ENCODE peak calls at places on chromosomes 6 and 20, in five cellular contexts. One of them, this sample, is unnamed.

GRCh38 chr6:30154709-30155521 is 6.1 kb downstream of the TRIM10 start:
- DNase-seq in GOT3: peak; percentile 23
- DNase-seq in GM19239: no peak
- DNase-seq in SK-MEL-5: peak; percentile 11
- DNase-seq in heart left ventricle: no peak
- DNase-seq in this sample: no peak

GRCh38 chr6:89368107-89368506 is 15.6 kb upstream of the UBE2J1 start:
- DNase-seq in heart left ventricle: peak; percentile 69
- DNase-seq in SK-MEL-5: peak; percentile 65
- DNase-seq in GOT3: no peak
- DNase-seq in GM19239: no peak
- DNase-seq in this sample: no peak

GRCh38 chr20:44805991-44806729 is 4.2 kb downstream of the RIMS4 start:
- DNase-seq in GOT3: no peak
- DNase-seq in SK-MEL-5: peak; percentile 18
- DNase-seq in heart left ventricle: peak; percentile 26
- DNase-seq in GM19239: no peak
- DNase-seq in this sample: no peak

GRCh38 chr6:111846511-111847409 is 26.5 kb downstream of the FYN start:
- DNase-seq in heart left ventricle: peak; percentile 82
- DNase-seq in GM19239: no peak
- DNase-seq in GOT3: no peak
- DNase-seq in SK-MEL-5: no peak
- DNase-seq in this sample: no peak

GRCh38 chr6:35776364-35777215 is at the start of gene CLPSL2:
- DNase-seq in SK-MEL-5: no peak
- DNase-seq in GOT3: no peak
- DNase-seq in GM19239: no peak
- DNase-seq in heart left ventricle: no peak
- DNase-seq in this sample: no peak

GRCh38 chr6:102114402-102114801 is 720.9 kb downstream of the GRIK2 start:
- DNase-seq in heart left ventricle: no peak
- DNase-seq in GOT3: no peak
- DNase-seq in GM19239: no peak
- DNase-seq in SK-MEL-5: peak; percentile 37
- DNase-seq in this sample: no peak

GRCh38 chr6:133973109-133973971 is 20.3 kb downstream of the TBPL1 start:
- DNase-seq in heart left ventricle: no peak
- DNase-seq in GOT3: no peak
- DNase-seq in SK-MEL-5: peak; percentile 68
- DNase-seq in GM19239: no peak
- DNase-seq in this sample: no peak

GRCh38 chr6:56683882-56684281 is 41.2 kb upstream of the DST start:
- DNase-seq in GM19239: no peak
- DNase-seq in GOT3: no peak
- DNase-seq in SK-MEL-5: no peak
- DNase-seq in heart left ventricle: no peak
- DNase-seq in this sample: no peak

GRCh38 chr6:99603421-99604160 is 3.0 kb upstream of the PRDM13 start:
- DNase-seq in GOT3: no peak
- DNase-seq in heart left ventricle: no peak
- DNase-seq in SK-MEL-5: no peak
- DNase-seq in GM19239: no peak
- DNase-seq in this sample: no peak

GRCh38 chr6:3293271-3294155 is 34.8 kb downstream of the PSMG4 start:
- DNase-seq in SK-MEL-5: no peak
- DNase-seq in GOT3: no peak
- DNase-seq in GM19239: no peak
- DNase-seq in heart left ventricle: peak; percentile 18
- DNase-seq in this sample: no peak

GRCh38 chr20:889110-889509 is 27.0 kb downstream of the ANGPT4 start:
- DNase-seq in GM19239: no peak
- DNase-seq in heart left ventricle: no peak
- DNase-seq in GOT3: no peak
- DNase-seq in SK-MEL-5: no peak
- DNase-seq in this sample: no peak

GRCh38 chr6:39228111-39228971 is 934 bp downstream of the KCNK5 start:
- DNase-seq in heart left ventricle: no peak
- DNase-seq in SK-MEL-5: no peak
- DNase-seq in GM19239: no peak
- DNase-seq in GOT3: no peak
- DNase-seq in this sample: no peak

GRCh38 chr6:146785001-146785585 is 186.3 kb downstream of the ADGB start:
- DNase-seq in heart left ventricle: no peak
- DNase-seq in GM19239: no peak
- DNase-seq in SK-MEL-5: peak; percentile 73
- DNase-seq in GOT3: no peak
- DNase-seq in this sample: peak; percentile 3

GRCh38 chr6:136763716-136764521 is 28.4 kb downstream of the MAP3K5 start:
- DNase-seq in GM19239: no peak
- DNase-seq in heart left ventricle: no peak
- DNase-seq in SK-MEL-5: no peak
- DNase-seq in GOT3: no peak
- DNase-seq in this sample: peak; percentile 69

GRCh38 chr6:125020385-125020784 is 58.1 kb downstream of the RNF217 start:
- DNase-seq in heart left ventricle: no peak
- DNase-seq in GM19239: no peak
- DNase-seq in SK-MEL-5: no peak
- DNase-seq in GOT3: no peak
- DNase-seq in this sample: no peak

GRCh38 chr6:30887901-30888300 is 3.6 kb downstream of the DDR1 start:
- DNase-seq in heart left ventricle: no peak
- DNase-seq in GOT3: no peak
- DNase-seq in SK-MEL-5: no peak
- DNase-seq in GM19239: no peak
- DNase-seq in this sample: no peak

GRCh38 chr6:26521485-26522391 is 16.4 kb upstream of the HMGN4 start:
- DNase-seq in SK-MEL-5: peak; percentile 78
- DNase-seq in heart left ventricle: peak; percentile 90
- DNase-seq in GOT3: peak; percentile 63
- DNase-seq in GM19239: peak; percentile 53
- DNase-seq in this sample: peak; percentile 53

GRCh38 chr20:57109151-57109953 is 157.1 kb downstream of the BMP7 start:
- DNase-seq in SK-MEL-5: no peak
- DNase-seq in GM19239: no peak
- DNase-seq in GOT3: no peak
- DNase-seq in heart left ventricle: no peak
- DNase-seq in this sample: no peak

GRCh38 chr6:87197547-87197946 is 42.2 kb downstream of the ZNF292 start:
- DNase-seq in GOT3: no peak
- DNase-seq in SK-MEL-5: no peak
- DNase-seq in GM19239: no peak
- DNase-seq in heart left ventricle: no peak
- DNase-seq in this sample: peak; percentile 42

GRCh38 chr6:90386796-90387390 is 90.2 kb upstream of the BACH2 start:
- DNase-seq in GM19239: no peak
- DNase-seq in heart left ventricle: no peak
- DNase-seq in GOT3: no peak
- DNase-seq in SK-MEL-5: no peak
- DNase-seq in this sample: no peak

GRCh38 chr6:126701799-126702198 is 361.9 kb downstream of the CENPW start:
- DNase-seq in heart left ventricle: no peak
- DNase-seq in GOT3: no peak
- DNase-seq in GM19239: no peak
- DNase-seq in SK-MEL-5: no peak
- DNase-seq in this sample: no peak

GRCh38 chr6:113856011-113856551 is 1.1 kb upstream of the MARCKS start:
- DNase-seq in GM19239: peak; percentile 10
- DNase-seq in GOT3: no peak
- DNase-seq in SK-MEL-5: peak; percentile 50
- DNase-seq in heart left ventricle: no peak
- DNase-seq in this sample: no peak

GRCh38 chr6:18985061-18985460 is 597.9 kb downstream of the RNF144B start:
- DNase-seq in SK-MEL-5: no peak
- DNase-seq in heart left ventricle: no peak
- DNase-seq in GM19239: no peak
- DNase-seq in GOT3: no peak
- DNase-seq in this sample: no peak

GRCh38 chr6:131244942-131245341 is 109.7 kb downstream of the AKAP7 start:
- DNase-seq in GOT3: no peak
- DNase-seq in GM19239: no peak
- DNase-seq in heart left ventricle: no peak
- DNase-seq in SK-MEL-5: no peak
- DNase-seq in this sample: no peak

GRCh38 chr20:60630609-60631008 is 621.5 kb upstream of the CDH4 start:
- DNase-seq in SK-MEL-5: no peak
- DNase-seq in GOT3: no peak
- DNase-seq in heart left ventricle: no peak
- DNase-seq in GM19239: no peak
- DNase-seq in this sample: no peak

GRCh38 chr20:23021941-23022340 is 13.2 kb upstream of the SSTR4 start:
- DNase-seq in GM19239: no peak
- DNase-seq in SK-MEL-5: no peak
- DNase-seq in GOT3: no peak
- DNase-seq in heart left ventricle: no peak
- DNase-seq in this sample: no peak

GRCh38 chr6:143842468-143842901 is 653 bp upstream of the LTV1 start:
- DNase-seq in GM19239: peak; percentile 9
- DNase-seq in GOT3: no peak
- DNase-seq in heart left ventricle: no peak
- DNase-seq in SK-MEL-5: no peak
- DNase-seq in this sample: no peak

GRCh38 chr20:57665589-57665971 is 44.2 kb downstream of the PMEPA1 start:
- DNase-seq in GM19239: no peak
- DNase-seq in GOT3: no peak
- DNase-seq in heart left ventricle: peak; percentile 18
- DNase-seq in SK-MEL-5: no peak
- DNase-seq in this sample: no peak

GRCh38 chr20:63843222-63843621 is 12.2 kb upstream of the ZBTB46 start:
- DNase-seq in GOT3: no peak
- DNase-seq in SK-MEL-5: no peak
- DNase-seq in GM19239: no peak
- DNase-seq in heart left ventricle: no peak
- DNase-seq in this sample: no peak

GRCh38 chr6:14337157-14337556 is 219.6 kb downstream of the CD83 start:
- DNase-seq in heart left ventricle: no peak
- DNase-seq in GOT3: no peak
- DNase-seq in GM19239: no peak
- DNase-seq in SK-MEL-5: no peak
- DNase-seq in this sample: no peak